ENCODE peak calls at places on chromosomes 7 and 10, in seven cellular contexts. Y is astrocyte of the spinal cord, E is fibroblast of mammary gland, H is GM23338, P is bronchial epithelial cell, K is transverse colon, A is mesenchymal stem cell. S is an unnamed sample.

GRCh38 chr10:29795856-29796255 is 161.1 kb upstream of the SVIL start:
- DNase-seq in Y (peak), E (peak), H (no peak), P (peak), K (no peak), A (no peak), S (no peak)

GRCh38 chr10:125101581-125101980 is 58.8 kb downstream of the CTBP2 start:
- DNase-seq in Y (no peak), E (no peak), H (no peak), P (no peak), K (no peak), A (no peak), S (no peak)

GRCh38 chr7:102286237-102287081 is at the start of gene SH2B2:
- DNase-seq in Y (peak), E (peak), H (peak), P (peak), K (peak), A (peak), S (peak)

GRCh38 chr7:121369462-121369861 is 26.6 kb downstream of the FAM3C start:
- DNase-seq in Y (peak), E (peak), H (no peak), P (no peak), K (no peak), A (peak), S (no peak)

GRCh38 chr7:27162930-27163775 is 2.2 kb downstream of the HOXA9 start:
- DNase-seq in Y (no peak), E (peak), H (no peak), P (no peak), K (peak), A (no peak), S (no peak)

GRCh38 chr10:44510716-44511115 is 125.8 kb upstream of the CXCL12 start:
- DNase-seq in Y (peak), E (peak), H (no peak), P (peak), K (no peak), A (no peak), S (no peak)

GRCh38 chr10:94963901-94964300 is 25.4 kb downstream of the CYP2C9 start:
- DNase-seq in Y (peak), E (peak), H (peak), P (peak), K (no peak), A (peak), S (peak)

GRCh38 chr7:32194537-32194936 is 124.3 kb upstream of the PDE1C start:
- DNase-seq in Y (no peak), E (no peak), H (no peak), P (no peak), K (no peak), A (no peak), S (no peak)

GRCh38 chr10:43223056-43223455 is 43.8 kb downstream of the RASGEF1A start:
- DNase-seq in Y (no peak), E (no peak), H (no peak), P (no peak), K (no peak), A (no peak), S (no peak)

GRCh38 chr10:124917939-124918830 is 23.7 kb upstream of the ZRANB1 start:
- DNase-seq in Y (peak), E (peak), H (no peak), P (peak), K (no peak), A (peak), S (peak)

GRCh38 chr7:80089341-80089740 is 45.3 kb upstream of the GNAI1 start:
- DNase-seq in Y (no peak), E (peak), H (no peak), P (peak), K (no peak), A (peak), S (peak)

GRCh38 chr10:96395931-96396877 is 37.4 kb upstream of the OPALIN start:
- DNase-seq in Y (peak), E (peak), H (peak), P (peak), K (peak), A (peak), S (peak)

GRCh38 chr7:55964802-55965470 is 551 bp downstream of the NIPSNAP2 start:
- DNase-seq in Y (peak), E (peak), H (peak), P (peak), K (peak), A (peak), S (peak)

GRCh38 chr10:3423411-3423810 is 250.8 kb upstream of the PITRM1 start:
- DNase-seq in Y (no peak), E (no peak), H (no peak), P (no peak), K (no peak), A (no peak), S (no peak)

GRCh38 chr10:6755891-6756460 is 175.9 kb upstream of the PRKCQ start:
- DNase-seq in Y (peak), E (peak), H (no peak), P (peak), K (peak), A (peak), S (peak)

GRCh38 chr10:79310911-79311573 is 36.2 kb upstream of the PPIF start:
- DNase-seq in Y (no peak), E (no peak), H (no peak), P (no peak), K (no peak), A (no peak), S (no peak)

GRCh38 chr10:54133201-54133600 is 667.8 kb downstream of the PCDH15 start:
- DNase-seq in Y (no peak), E (no peak), H (peak), P (peak), K (no peak), A (peak), S (peak)

GRCh38 chr7:133478591-133479135 is 225.8 kb downstream of the EXOC4 start:
- DNase-seq in Y (no peak), E (no peak), H (no peak), P (no peak), K (no peak), A (no peak), S (no peak)

GRCh38 chr7:98733036-98733435 is 116.0 kb downstream of the NPTX2 start:
- DNase-seq in Y (no peak), E (peak), H (peak), P (peak), K (peak), A (peak), S (peak)

GRCh38 chr7:158549176-158549833 is 38.3 kb downstream of the PTPRN2 start:
- DNase-seq in Y (peak), E (peak), H (peak), P (no peak), K (no peak), A (no peak), S (no peak)
- H3K4me3 ChIP-seq in Y (no peak), E (no peak), H (no peak), P (no peak), K (no peak), A (peak), S (no peak)

DNA sequence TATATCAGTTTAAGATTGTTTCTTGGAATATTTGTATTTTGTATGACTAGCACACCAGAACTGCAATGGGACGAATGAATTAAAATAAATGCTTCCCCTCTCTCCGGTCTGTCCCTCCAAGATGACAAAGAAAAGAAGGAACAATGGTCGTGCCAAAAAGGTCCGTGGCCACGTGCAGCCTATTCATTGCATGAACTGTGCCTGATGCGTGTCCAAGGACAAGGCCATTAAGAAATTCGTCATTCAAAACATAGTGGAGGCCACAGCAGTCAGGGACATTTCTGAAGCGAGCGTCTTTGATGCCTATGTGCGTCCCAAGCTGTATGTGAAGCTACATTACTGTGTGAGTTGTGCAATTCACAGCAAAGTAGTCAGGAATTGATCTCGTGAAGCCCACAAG is 17.2 kb upstream of the PAPSS2 start:
- DNase-seq in Y (no peak), E (no peak), H (no peak), P (no peak), K (no peak), A (no peak), S (no peak)
- H3K4me3 ChIP-seq in Y (no peak), E (no peak), H (no peak), P (no peak), K (no peak), A (no peak), S (no peak)

GRCh38 chr7:151088856-151089699 is 2.8 kb downstream of the AGAP3 start:
- DNase-seq in Y (peak), E (peak), H (peak), P (peak), K (peak), A (peak), S (peak)
- H3K4me3 ChIP-seq in Y (peak), E (peak), H (peak), P (peak), K (peak), A (peak), S (peak)

GRCh38 chr10:34114914-34115313 is 700.2 kb downstream of the PARD3 start:
- DNase-seq in Y (no peak), E (no peak), H (no peak), P (no peak), K (no peak), A (no peak), S (no peak)

GRCh38 chr10:34119456-34119855 is 695.6 kb downstream of the PARD3 start:
- DNase-seq in Y (no peak), E (no peak), H (no peak), P (no peak), K (no peak), A (no peak), S (no peak)

GRCh38 chr10:34116220-34116623 is 698.9 kb downstream of the PARD3 start:
- DNase-seq in Y (peak), E (no peak), H (no peak), P (peak), K (no peak), A (peak), S (no peak)

GRCh38 chr10:34113504-34114225 is 701.4 kb downstream of the PARD3 start:
- DNase-seq in Y (no peak), E (no peak), H (peak), P (no peak), K (no peak), A (no peak), S (no peak)

GRCh38 chr10:34116780-34117179 is 698.3 kb downstream of the PARD3 start:
- DNase-seq in Y (no peak), E (no peak), H (peak), P (no peak), K (no peak), A (no peak), S (no peak)
- H3K4me3 ChIP-seq in Y (no peak), E (no peak), H (no peak), P (no peak), K (no peak), A (peak), S (no peak)

GRCh38 chr10:14564268-14564744 is 210.4 kb downstream of the FAM107B start:
- DNase-seq in Y (no peak), E (no peak), H (no peak), P (peak), K (no peak), A (no peak), S (peak)

GRCh38 chr10:14566498-14566897 is 208.2 kb downstream of the FAM107B start:
- DNase-seq in Y (no peak), E (no peak), H (no peak), P (no peak), K (no peak), A (no peak), S (no peak)

GRCh38 chr10:14567421-14567820 is 207.3 kb downstream of the FAM107B start:
- DNase-seq in Y (no peak), E (no peak), H (no peak), P (no peak), K (no peak), A (no peak), S (no peak)

GRCh38 chr10:14563359-14563758 is 211.3 kb downstream of the FAM107B start:
- DNase-seq in Y (no peak), E (no peak), H (no peak), P (no peak), K (no peak), A (no peak), S (no peak)

DNA sequence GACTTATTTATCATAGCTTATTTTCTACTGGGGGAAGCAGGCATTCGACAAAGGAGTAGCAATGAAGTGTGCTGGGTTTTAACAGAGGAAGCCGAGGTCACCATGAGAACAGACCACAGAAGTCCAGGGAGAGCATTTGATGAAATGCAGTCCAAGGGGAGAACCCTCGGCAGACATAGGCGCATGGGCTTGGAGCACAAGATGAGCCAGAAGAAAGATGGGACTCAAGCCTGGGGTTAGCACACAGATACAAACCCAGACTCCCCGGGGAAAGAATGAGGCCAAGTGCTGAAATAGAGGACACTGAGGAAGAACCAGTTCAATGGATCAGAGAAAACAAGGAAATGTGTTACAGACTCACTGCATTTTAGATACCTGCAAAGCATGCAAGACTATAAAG is 209.5 kb downstream of the FAM107B start:
- DNase-seq in Y (no peak), E (no peak), H (no peak), P (no peak), K (no peak), A (no peak), S (no peak)
- H3K4me3 ChIP-seq in Y (no peak), E (no peak), H (no peak), P (no peak), K (no peak), A (no peak), S (no peak)

GRCh38 chr10:12364559-12364958 is 15.2 kb downstream of the CAMK1D start:
- DNase-seq in Y (no peak), E (no peak), H (no peak), P (no peak), K (no peak), A (no peak), S (no peak)
- H3K4me3 ChIP-seq in Y (no peak), E (no peak), H (no peak), P (no peak), K (no peak), A (no peak), S (no peak)

GRCh38 chr7:40907286-40907685 is 772.5 kb downstream of the SUGCT start:
- DNase-seq in Y (no peak), E (no peak), H (no peak), P (no peak), K (no peak), A (no peak), S (no peak)
- H3K4me3 ChIP-seq in Y (no peak), E (no peak), H (no peak), P (no peak), K (no peak), A (no peak), S (no peak)

GRCh38 chr7:106116162-106116704 is 4.1 kb upstream of the SYPL1 start:
- DNase-seq in Y (no peak), E (no peak), H (no peak), P (no peak), K (no peak), A (no peak), S (no peak)

GRCh38 chr7:106117767-106118544 is 5.8 kb upstream of the SYPL1 start:
- DNase-seq in Y (no peak), E (no peak), H (no peak), P (no peak), K (no peak), A (no peak), S (no peak)

GRCh38 chr7:106112118-106112971 is at the start of gene SYPL1:
- DNase-seq in Y (peak), E (peak), H (peak), P (peak), K (peak), A (peak), S (peak)

GRCh38 chr7:106112972-106113421 is 885 bp upstream of the SYPL1 start:
- DNase-seq in Y (no peak), E (no peak), H (peak), P (no peak), K (no peak), A (no peak), S (no peak)

GRCh38 chr7:106114735-106115383 is 2.7 kb upstream of the SYPL1 start:
- DNase-seq in Y (no peak), E (no peak), H (no peak), P (no peak), K (peak), A (no peak), S (no peak)
- H3K4me3 ChIP-seq in Y (no peak), E (no peak), H (no peak), P (no peak), K (no peak), A (no peak), S (no peak)

GRCh38 chr7:47405921-47406765 is 175.8 kb downstream of the TNS3 start:
- DNase-seq in Y (peak), E (no peak), H (no peak), P (peak), K (peak), A (peak), S (peak)
- H3K4me3 ChIP-seq in Y (no peak), E (no peak), H (no peak), P (no peak), K (no peak), A (no peak), S (no peak)

S was measured in epithelial cell of esophagus.